ENCODE peak calls at places on chromosomes 7 and 10, in five cellular contexts. V, M, P, H and S are unnamed samples. For H3K4me1, the result is how much of the 10 kb centered on the place peaks cover.

GRCh38 chr10:17562572-17562971 is 54.6 kb downstream of the HACD1 start:
- DNase-seq in V (no peak), M (no peak), P (no peak), H (no peak), S (no peak)

GRCh38 chr10:69229565-69229886 is 9.4 kb downstream of the HKDC1 start:
- DNase-seq in V (no peak), M (no peak), P (no peak), H (no peak), S (no peak)

GRCh38 chr10:110387983-110388681 is 83.4 kb upstream of the SMNDC1 start:
- DNase-seq in V (no peak), M (peak), P (no peak), H (no peak), S (peak)

GRCh38 chr7:97187067-97187466 is 69.6 kb downstream of the SDHAF3 start:
- DNase-seq in V (no peak), M (no peak), P (no peak), H (no peak), S (no peak)

GRCh38 chr10:1360581-1361164 is 304.5 kb downstream of the WDR37 start:
- DNase-seq in V (no peak), M (no peak), P (no peak), H (peak), S (no peak)

GRCh38 chr7:83821866-83822265 is 172.9 kb upstream of the SEMA3E start:
- DNase-seq in V (no peak), M (no peak), P (no peak), H (no peak), S (no peak)

GRCh38 chr10:80204801-80205477 is 398 bp downstream of the ANXA11 start:
- DNase-seq in V (no peak), M (no peak), P (no peak), H (peak), S (peak)

GRCh38 chr7:138866353-138866752 is 68.4 kb upstream of the ATP6V0A4 start:
- DNase-seq in V (no peak), M (no peak), P (no peak), H (no peak), S (no peak)

GRCh38 chr7:23105086-23105643 is 420 bp upstream of the KLHL7 start:
- DNase-seq in V (no peak), M (no peak), P (no peak), H (no peak), S (no peak)

GRCh38 chr10:35942052-35942451 is 300.0 kb upstream of the FZD8 start:
- DNase-seq in V (no peak), M (no peak), P (no peak), H (no peak), S (no peak)

GRCh38 chr7:18829518-18830252 is 287.8 kb downstream of the TWIST1 start:
- DNase-seq in V (no peak), M (no peak), P (no peak), H (no peak), S (no peak)

GRCh38 chr10:44715081-44715480 is 196.1 kb upstream of the TMEM72 start:
- DNase-seq in V (no peak), M (no peak), P (no peak), H (no peak), S (no peak)

GRCh38 chr7:139572704-139573395 is 49.4 kb downstream of the CLEC2L start:
- DNase-seq in V (no peak), M (no peak), P (no peak), H (no peak), S (no peak)

GRCh38 chr7:921071-921461 is 33.4 kb downstream of the ADAP1 start:
- DNase-seq in V (no peak), M (no peak), P (peak), H (no peak), S (peak)

GRCh38 chr10:3067859-3068179 is 471 bp downstream of the PFKP start:
- DNase-seq in V (no peak), M (no peak), P (no peak), H (peak), S (peak)

GRCh38 chr7:73530800-73531199 is 8.7 kb upstream of the BAZ1B start:
- DNase-seq in V (no peak), M (no peak), P (no peak), H (no peak), S (no peak)

GRCh38 chr7:84981038-84981601 is 205.7 kb downstream of the SEMA3D start:
- DNase-seq in V (no peak), M (no peak), P (no peak), H (no peak), S (no peak)

GRCh38 chr7:131897790-131898165 is 341.4 kb upstream of the PODXL start:
- DNase-seq in V (no peak), M (no peak), P (no peak), H (no peak), S (no peak)

GRCh38 chr7:36203081-36203775 is 50.2 kb downstream of the EEPD1 start:
- DNase-seq in V (no peak), M (no peak), P (no peak), H (no peak), S (no peak)

GRCh38 chr7:100655908-100656674 is at the start of gene ACTL6B:
- DNase-seq in V (no peak), M (peak), P (peak), H (peak), S (peak)

GRCh38 chr10:70440296-70441160 is 953 bp downstream of the NODAL start:
- DNase-seq in V (no peak), M (no peak), P (peak), H (peak), S (no peak)

GRCh38 chr10:7667262-7668141 is 736 bp upstream of the ITIH5 start:
- DNase-seq in V (peak), M (no peak), P (no peak), H (peak), S (no peak)

GRCh38 chr10:88064608-88065383 is 201.4 kb downstream of the PTEN start:
- DNase-seq in V (peak), M (peak), P (no peak), H (no peak), S (peak)

GRCh38 chr10:35259769-35260397 is 76.4 kb upstream of the CCNY start:
- DNase-seq in V (no peak), M (no peak), P (no peak), H (no peak), S (no peak)

GRCh38 chr10:12448729-12449391 is 99.5 kb downstream of the CAMK1D start:
- DNase-seq in V (peak), M (peak), P (no peak), H (no peak), S (peak)

GRCh38 chr10:11113156-11113555 is 95.5 kb downstream of the CELF2 start:
- DNase-seq in V (no peak), M (peak), P (no peak), H (no peak), S (peak)

GRCh38 chr10:119337796-119338432 is 130.5 kb downstream of the GRK5 start:
- DNase-seq in V (no peak), M (no peak), P (no peak), H (no peak), S (no peak)

GRCh38 chr7:22841954-22842353 is 19.3 kb upstream of the TOMM7 start:
- DNase-seq in V (no peak), M (no peak), P (no peak), H (peak), S (no peak)

GRCh38 chr10:94002156-94002555 is 8.4 kb downstream of the PLCE1 start:
- DNase-seq in V (no peak), M (no peak), P (no peak), H (no peak), S (no peak)

GRCh38 chr7:87001214-87001613 is 58.2 kb downstream of the ELAPOR2 start:
- DNase-seq in V (no peak), M (no peak), P (no peak), H (no peak), S (no peak)

GRCh38 chr7:135330088-135330487 is 96.5 kb downstream of the STRA8 start:
- DNase-seq in V (no peak), M (no peak), P (no peak), H (no peak), S (no peak)

GRCh38 chr10:85784792-85785191 is 581.8 kb downstream of the GRID1 start:
- DNase-seq in V (no peak), M (no peak), P (no peak), H (no peak), S (no peak)

GRCh38 chr10:13700461-13701144 is 113.8 kb downstream of the PRPF18 start:
- DNase-seq in V (no peak), M (no peak), P (no peak), H (no peak), S (no peak)

GRCh38 chr10:132265878-132266496 is 41.8 kb downstream of the STK32C start:
- DNase-seq in V (no peak), M (no peak), P (no peak), H (no peak), S (no peak)

GRCh38 chr7:155938129-155938528 is 125.9 kb upstream of the SHH start:
- DNase-seq in V (no peak), M (no peak), P (no peak), H (no peak), S (no peak)

GRCh38 chr7:130732980-130733865 is 784 bp downstream of the KLF14 start:
- DNase-seq in V (peak), M (peak), P (peak), H (peak), S (no peak)

GRCh38 chr10:91046891-91047290 is 126.0 kb upstream of the ANKRD1 start:
- DNase-seq in V (no peak), M (no peak), P (no peak), H (no peak), S (no peak)

GRCh38 chr10:5446390-5446926 is 34.1 kb downstream of the NET1 start:
- DNase-seq in V (peak), M (peak), P (peak), H (peak), S (peak)

GRCh38 chr10:124727389-124727960 is 16.7 kb downstream of the FAM53B start:
- DNase-seq in V (no peak), M (no peak), P (no peak), H (no peak), S (no peak)
- H3K4me1 ChIP-seq in V (under half), M (half or more), P (half or more), H (under half), S (half or more)

DNA sequence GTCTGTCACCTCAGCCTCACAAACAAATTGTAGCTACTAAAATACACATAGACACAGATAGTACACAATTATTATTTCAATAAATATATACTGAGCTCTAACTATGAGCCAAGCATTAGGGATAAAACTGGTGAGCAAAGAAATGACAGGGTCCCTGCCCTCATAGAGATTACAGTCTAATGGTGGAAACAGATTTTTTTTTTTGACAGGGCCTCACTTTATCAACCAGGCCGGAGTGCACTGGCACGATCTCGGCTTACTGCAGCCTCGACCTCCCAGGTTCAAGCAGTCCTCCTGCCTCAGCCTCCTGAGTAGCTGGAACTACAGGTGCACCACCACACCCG is 695 bp upstream of the RBM28 start:
- DNase-seq in V (no peak), M (no peak), P (no peak), H (no peak), S (no peak)
- H3K4me3 ChIP-seq in V (no peak), M (no peak), P (no peak), H (no peak), S (no peak)

GRCh38 chr7:3302681-3303320 is 1.7 kb downstream of the SDK1 start:
- DNase-seq in V (no peak), M (no peak), P (no peak), H (no peak), S (no peak)

GRCh38 chr7:3300651-3301471 is at the start of gene SDK1:
- DNase-seq in V (peak), M (peak), P (peak), H (peak), S (peak)

GRCh38 chr7:3300221-3300650 is 816 bp upstream of the SDK1 start:
- DNase-seq in V (no peak), M (no peak), P (no peak), H (peak), S (no peak)

GRCh38 chr7:3301831-3302618 is 973 bp downstream of the SDK1 start:
- DNase-seq in V (no peak), M (peak), P (no peak), H (peak), S (no peak)

DNA sequence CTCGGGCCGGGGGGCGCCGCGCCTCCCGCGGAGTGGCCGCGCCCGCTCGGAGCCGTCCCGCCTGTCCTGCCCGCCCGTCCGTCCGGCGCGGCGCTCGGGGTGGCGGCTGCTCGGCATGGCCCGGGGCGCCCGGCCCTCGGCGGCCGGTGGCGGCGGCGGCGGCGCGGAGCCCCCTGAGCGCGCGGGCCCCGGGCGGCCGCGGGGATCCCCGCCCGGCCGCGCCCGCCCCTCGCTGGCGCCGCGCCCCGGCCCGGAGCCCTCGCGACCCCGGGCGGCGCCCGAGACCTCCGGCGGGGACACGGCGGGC is 373 bp downstream of the SDK1 start:
- DNase-seq in V (no peak), M (no peak), P (peak), H (peak), S (no peak)
- H3K27ac ChIP-seq in V (peak), M (no peak), P (no peak), H (no peak), S (no peak)

DNA sequence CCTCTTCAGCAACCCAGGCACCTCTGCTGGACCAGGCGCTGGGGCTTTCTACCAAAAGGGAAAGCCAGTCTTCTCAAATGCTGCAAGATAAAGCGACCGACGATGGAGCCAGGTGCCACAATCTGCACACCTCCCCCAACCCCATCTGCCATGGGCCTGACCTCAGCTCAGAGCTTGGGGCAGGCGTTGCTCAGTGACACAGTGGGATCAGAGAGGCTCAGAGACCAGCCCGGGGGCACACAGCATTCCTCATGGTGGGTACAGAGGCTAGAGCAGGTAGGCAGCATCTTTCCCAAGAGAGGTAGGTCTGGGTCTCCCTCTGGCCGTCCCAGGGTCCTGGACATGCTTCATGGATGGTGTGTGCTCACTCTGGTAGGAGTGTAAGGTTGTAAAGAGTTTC is 56.3 kb downstream of the ZMIZ1 start:
- DNase-seq in V (no peak), M (no peak), P (no peak), H (no peak), S (no peak)
- H3K4me1 ChIP-seq in V (under half), M (under half), P (half or more), H (under half), S (under half)

GRCh38 chr7:2034291-2035201 is 198.2 kb downstream of the MAD1L1 start:
- DNase-seq in V (no peak), M (no peak), P (peak), H (no peak), S (no peak)

GRCh38 chr7:2037805-2038635 is 194.7 kb downstream of the MAD1L1 start:
- DNase-seq in V (peak), M (peak), P (peak), H (no peak), S (peak)

GRCh38 chr7:2038876-2039728 is 193.6 kb downstream of the MAD1L1 start:
- DNase-seq in V (no peak), M (no peak), P (peak), H (no peak), S (no peak)

GRCh38 chr7:2036786-2037185 is 196.0 kb downstream of the MAD1L1 start:
- DNase-seq in V (no peak), M (no peak), P (peak), H (no peak), S (no peak)

GRCh38 chr7:2037301-2037804 is 195.4 kb downstream of the MAD1L1 start:
- DNase-seq in V (no peak), M (peak), P (peak), H (no peak), S (peak)
- H3K4me3 ChIP-seq in V (peak), M (peak), P (peak), H (no peak), S (peak)